ENCODE peak calls at places on chromosomes 12 and 14, in four cellular contexts. G is hepatocyte, V is MM.1S, H is astrocyte. X is an unnamed sample. For H3K4me1 and H3K79me2, the result is how much of the 10 kb centered on the place peaks cover.

GRCh38 chr14:95008445-95009217 is 148.7 kb downstream of the DICER1 start:
- DNase-seq in V (no peak), H (no peak), G (no peak), X (no peak)

GRCh38 chr14:65206448-65207096 is 104.3 kb upstream of the MAX start:
- DNase-seq in G (no peak), H (peak), V (peak), X (peak)

GRCh38 chr12:125403145-125403789 is 338.0 kb downstream of the AACS start:
- DNase-seq in V (no peak), H (no peak), G (peak), X (peak)

GRCh38 chr12:118183711-118184110 is 47.8 kb downstream of the PEBP1 start:
- DNase-seq in G (no peak), V (no peak), H (no peak), X (no peak)

GRCh38 chr12:6273931-6274687 is 36.4 kb upstream of the PLEKHG6 start:
- DNase-seq in H (no peak), G (no peak), V (no peak), X (no peak)

GRCh38 chr12:117714203-117714602 is 254.6 kb downstream of the KSR2 start:
- DNase-seq in G (no peak), H (no peak), V (no peak), X (no peak)

GRCh38 chr14:64707661-64708060 is 3.4 kb downstream of the PLEKHG3 start:
- DNase-seq in G (peak), H (peak), V (no peak), X (no peak)

GRCh38 chr12:58496411-58496810 is 423.9 kb downstream of the LRIG3 start:
- DNase-seq in G (no peak), H (peak), V (no peak), X (no peak)

GRCh38 chr12:50620050-50620974 is 115.5 kb downstream of the DIP2B start:
- DNase-seq in V (no peak), G (peak), H (peak), X (peak)

GRCh38 chr12:98823012-98823411 is 177.9 kb downstream of the APAF1 start:
- DNase-seq in G (no peak), V (no peak), H (no peak), X (no peak)

GRCh38 chr12:63220921-63221320 is 69.9 kb upstream of the AVPR1A start:
- DNase-seq in H (no peak), V (no peak), G (no peak), X (no peak)

GRCh38 chr12:72095025-72095424 is 156.4 kb downstream of the TPH2 start:
- DNase-seq in H (no peak), V (no peak), G (no peak), X (no peak)

GRCh38 chr14:98114122-98114895 is 1157.7 kb downstream of the BCL11B start:
- DNase-seq in V (no peak), G (no peak), H (peak), X (no peak)

GRCh38 chr14:50823763-50824636 is 7.0 kb downstream of the NIN start:
- DNase-seq in G (no peak), H (no peak), V (no peak), X (no peak)

GRCh38 chr14:103512701-103513611 is 9.7 kb downstream of the CKB start:
- DNase-seq in H (peak), G (peak), V (no peak), X (no peak)

GRCh38 chr14:91170504-91171121 is 56.7 kb downstream of the DGLUCY start:
- DNase-seq in G (no peak), H (peak), V (no peak), X (no peak)

GRCh38 chr12:124027753-124028559 is 54.9 kb downstream of the ZNF664 start:
- DNase-seq in V (no peak), H (no peak), G (no peak), X (no peak)

GRCh38 chr12:67747869-67748760 is 99.6 kb downstream of the DYRK2 start:
- DNase-seq in H (peak), V (no peak), G (peak), X (no peak)

GRCh38 chr12:71442567-71442931 is 3.0 kb downstream of the LGR5 start:
- DNase-seq in V (no peak), G (no peak), H (no peak), X (no peak)

DNA sequence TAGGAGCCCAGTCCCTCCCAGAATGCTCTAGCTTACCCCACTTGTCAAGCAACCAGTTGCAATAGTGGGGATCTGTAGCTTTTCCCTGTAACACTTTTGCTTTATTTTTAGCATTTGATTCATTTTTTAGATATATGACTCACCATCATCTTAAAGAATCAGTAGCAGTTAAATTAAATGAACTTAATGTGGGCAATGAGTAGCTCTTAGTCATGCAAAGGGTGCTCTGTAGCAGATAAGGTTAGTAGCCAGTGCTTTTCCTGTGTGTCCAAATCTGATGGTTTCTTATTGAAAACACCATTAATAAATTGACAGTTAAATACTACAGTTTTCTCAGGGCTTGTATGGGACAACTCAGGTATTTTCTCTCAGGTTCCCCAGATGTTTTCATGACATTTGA is 311.8 kb downstream of the RERGL start:
- DNase-seq in V (no peak), G (no peak), H (no peak), X (no peak)
- H3K4me1 ChIP-seq in V (under half), G (under half), H (under half), X (under half)

GRCh38 chr12:109169262-109169661 is 52.9 kb downstream of the ACACB start:
- DNase-seq in V (no peak), H (no peak), G (no peak), X (no peak)
- H3K79me2 ChIP-seq in V (under half), H (under half), G (under half), X (under half)

GRCh38 chr12:49088190-49088931 is 6.2 kb downstream of the DHH start:
- DNase-seq in H (peak), G (peak), V (peak), X (peak)
- TF ChIP-seq EZH2 in H (no peak), G (no peak), V (no peak), X (no peak)

DNA sequence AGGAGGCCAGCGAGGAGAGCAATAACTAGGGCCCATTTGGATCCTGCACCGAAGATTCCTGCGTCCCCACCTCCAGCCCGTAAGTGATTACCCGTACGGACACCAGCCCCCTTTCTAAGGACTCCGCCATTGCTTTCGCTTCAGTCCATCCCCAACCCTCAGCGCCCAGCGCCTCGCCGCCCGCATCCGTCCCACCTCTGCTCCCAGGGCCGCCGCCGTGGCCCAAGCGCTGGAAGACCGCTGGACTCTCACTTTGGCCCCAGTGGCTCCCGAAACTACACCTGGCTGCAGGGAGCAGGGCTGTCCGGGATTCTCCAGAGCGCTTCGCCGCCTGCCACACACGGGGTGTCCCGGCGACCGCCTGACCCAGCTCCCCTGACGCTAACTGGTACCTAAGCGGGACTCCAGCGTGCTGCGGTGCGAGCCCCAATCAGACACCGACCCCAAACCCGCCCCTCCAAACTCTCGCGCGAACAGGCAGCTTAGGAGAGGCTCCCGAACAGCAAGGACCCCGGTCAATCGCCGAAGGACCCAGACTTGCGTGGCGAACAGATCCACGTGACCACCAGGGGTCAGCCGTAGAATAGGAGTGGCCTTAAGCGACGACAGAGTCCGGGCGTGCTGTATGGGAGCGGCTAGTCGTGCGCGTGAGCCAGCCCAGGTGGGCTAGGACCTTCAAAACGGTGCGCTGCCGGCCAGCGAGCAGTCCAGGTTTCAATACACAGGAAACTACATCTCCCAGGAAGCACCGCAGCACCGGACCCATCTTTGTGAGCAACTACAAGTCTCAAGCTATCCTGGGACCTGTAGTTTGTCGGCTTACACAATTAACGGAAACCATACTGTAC is at the start of gene CNPY2:
- DNase-seq in V (peak), H (peak), G (peak), X (peak)
- H3K4me1 ChIP-seq in V (under half), H (under half), G (under half), X (under half)

GRCh38 chr12:104693493-104693892 is 236.7 kb downstream of the CHST11 start:
- DNase-seq in G (no peak), H (no peak), V (no peak), X (no peak)

GRCh38 chr12:104692335-104693218 is 235.8 kb downstream of the CHST11 start:
- DNase-seq in H (no peak), G (no peak), V (no peak), X (no peak)

GRCh38 chr12:104689630-104690029 is 232.9 kb downstream of the CHST11 start:
- DNase-seq in V (no peak), H (no peak), G (no peak), X (no peak)

GRCh38 chr12:104694161-104694560 is 237.4 kb downstream of the CHST11 start:
- DNase-seq in H (peak), G (no peak), V (no peak), X (no peak)

GRCh38 chr12:104691661-104692334 is 235.1 kb downstream of the CHST11 start:
- DNase-seq in H (no peak), G (no peak), V (no peak), X (no peak)
- H3K79me2 ChIP-seq in H (under half), G (under half), V (under half), X (half or more)

DNA sequence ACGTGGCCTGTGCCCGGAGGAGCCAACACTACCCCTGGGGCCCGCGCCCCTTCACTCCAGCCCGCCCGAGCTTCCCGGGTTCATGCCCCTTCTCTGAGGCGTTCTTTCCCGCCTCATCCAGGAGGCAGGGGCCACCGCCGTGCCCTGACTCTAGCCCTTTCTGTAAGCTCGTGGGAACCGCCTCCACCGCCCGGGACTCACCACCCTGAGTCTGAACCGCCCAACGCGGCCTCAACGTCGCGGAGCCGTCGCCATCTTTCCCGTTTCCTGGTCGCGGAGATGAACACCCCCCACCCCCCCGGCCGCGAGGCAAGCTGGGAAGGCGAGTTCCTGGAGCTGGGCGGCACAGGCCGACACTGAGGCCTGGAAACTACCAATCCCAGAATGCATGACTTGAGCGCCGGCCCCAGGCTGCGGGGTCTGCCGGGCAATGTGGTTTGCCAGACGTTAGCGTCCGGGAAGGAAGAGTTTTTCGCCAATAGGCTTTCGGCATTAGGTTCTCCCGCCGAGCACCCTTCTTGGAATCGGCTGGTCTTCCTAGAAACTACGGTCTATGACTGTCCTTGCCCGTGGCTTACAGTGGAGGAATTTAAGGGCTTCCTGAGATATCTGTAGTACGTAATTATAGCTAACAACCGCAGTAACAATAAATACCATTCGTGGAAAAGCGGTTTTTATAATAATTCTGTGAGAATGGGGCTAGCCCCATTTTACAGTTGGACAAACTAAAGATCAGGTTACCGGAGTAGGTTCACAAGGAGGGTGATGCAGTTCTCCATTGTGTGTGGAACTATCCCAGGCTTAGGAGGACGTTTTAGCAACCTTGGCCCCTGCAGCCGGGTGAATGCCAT is at the start of gene DDX23:
- DNase-seq in V (peak), G (peak), H (peak), X (peak)
- TF ChIP-seq EZH2 in V (no peak), G (no peak), H (no peak), X (no peak)

GRCh38 chr12:111767362-111768158 is 827 bp downstream of the ALDH2 start:
- DNase-seq in H (peak), G (peak), V (no peak), X (no peak)

GRCh38 chr12:111768159-111768895 is 1.6 kb downstream of the ALDH2 start:
- DNase-seq in H (no peak), G (no peak), V (no peak), X (no peak)

GRCh38 chr12:111769599-111769998 is 2.9 kb downstream of the ALDH2 start:
- DNase-seq in H (no peak), V (no peak), G (no peak), X (no peak)

GRCh38 chr12:111764120-111764821 is 2.5 kb upstream of the ALDH2 start:
- DNase-seq in G (no peak), H (no peak), V (no peak), X (no peak)

DNA sequence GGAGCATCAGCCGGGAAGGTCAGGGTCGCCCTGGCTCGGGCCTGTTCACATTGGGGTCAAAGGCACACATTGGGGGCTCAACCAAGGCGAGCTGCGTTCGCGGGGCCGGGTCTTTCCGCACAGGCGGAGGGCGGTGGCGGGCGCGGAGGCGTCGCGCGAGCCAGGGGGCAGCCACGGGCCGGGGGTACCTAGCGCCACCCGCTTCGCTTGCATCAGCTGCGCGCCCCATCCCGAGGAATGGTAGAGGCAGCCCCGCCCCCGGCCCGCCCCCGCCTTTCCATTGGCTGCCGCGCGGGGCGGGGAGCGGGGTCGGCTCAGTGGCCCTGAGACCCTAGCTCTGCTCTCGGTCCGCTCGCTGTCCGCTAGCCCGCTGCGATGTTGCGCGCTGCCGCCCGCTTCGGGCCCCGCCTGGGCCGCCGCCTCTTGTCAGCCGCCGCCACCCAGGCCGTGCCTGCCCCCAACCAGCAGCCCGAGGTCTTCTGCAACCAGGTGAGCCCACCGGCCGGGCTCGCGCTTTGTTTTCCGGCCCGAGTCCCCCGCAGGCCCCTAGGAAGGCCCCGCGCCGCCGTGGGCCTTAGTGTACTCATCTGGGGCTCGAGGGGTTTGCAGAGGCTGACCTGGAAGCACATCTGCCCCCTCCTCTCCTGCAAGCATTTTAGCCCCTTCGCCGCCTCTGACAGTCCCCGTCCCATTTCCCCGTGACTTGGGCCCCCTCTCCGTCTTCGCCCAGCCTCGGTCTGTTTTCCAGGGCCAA is at the start of gene ALDH2:
- DNase-seq in H (peak), G (peak), V (no peak), X (no peak)
- H3K4me1 ChIP-seq in H (under half), G (under half), V (under half), X (under half)

GRCh38 chr14:106826833-106827369 is 1300.5 kb downstream of the TMEM121 start:
- DNase-seq in G (no peak), V (no peak), H (no peak), X (no peak)
- H3K79me2 ChIP-seq in G (under half), V (under half), H (under half), X (under half)

DNA sequence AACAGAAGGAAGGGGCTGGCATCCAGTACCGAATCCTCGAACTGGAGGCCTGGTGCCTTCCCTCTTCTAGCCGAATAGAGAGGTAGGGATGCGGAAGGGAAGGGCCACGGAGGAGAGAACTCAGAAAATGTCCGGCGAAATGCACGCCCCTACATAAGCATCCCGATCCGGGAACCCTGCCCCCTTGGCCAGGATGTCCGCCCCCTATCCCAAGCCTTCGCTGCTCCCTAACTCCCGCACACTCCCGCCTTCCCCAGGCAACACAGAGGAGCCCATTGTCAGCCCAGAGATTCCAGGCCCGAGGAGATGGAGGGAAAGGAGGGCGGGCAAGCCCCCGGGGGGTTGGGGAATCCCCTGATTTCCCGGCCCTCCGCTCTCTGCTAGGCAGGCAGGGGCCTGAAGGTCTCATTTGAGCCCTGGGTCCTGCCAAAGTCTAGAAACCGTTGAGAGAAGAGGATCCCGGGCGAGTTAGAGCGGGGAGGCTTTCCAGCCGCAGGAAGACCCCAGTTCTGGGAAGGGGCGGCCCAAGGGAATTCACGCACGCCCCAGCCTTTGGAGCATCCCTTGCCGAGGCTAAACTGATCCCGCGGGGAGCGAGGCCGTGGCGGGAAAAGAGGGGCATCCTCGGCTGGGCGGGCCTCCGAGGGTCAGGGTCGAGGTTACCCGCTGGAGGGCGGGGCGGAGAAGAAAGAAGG is 569 bp upstream of the ARHGEF40 start:
- DNase-seq in H (peak), G (peak), V (no peak), X (no peak)
- TF ChIP-seq EZH2 in H (no peak), G (no peak), V (no peak), X (peak)

X was measured in DND-41.